ENCODE peak calls at places on chromosomes 1 and 21, in six cellular contexts. B is tibial artery; N is breast epithelium; D is CD8-positive, alpha-beta T cell; H is right cardiac atrium; U is right atrium auricular region. C is an unnamed sample. For H3K4me1, the result is how much of the 10 kb centered on the place peaks cover.

GRCh38 chr1:240001177-240001740 is 90.4 kb upstream of the FMN2 start:
- DNase-seq in N (no peak), U (no peak), H (no peak), D (no peak), B (no peak), C (no peak)

GRCh38 chr1:111604931-111605330 is 14.7 kb upstream of the RAP1A start:
- DNase-seq in U (no peak), H (no peak), N (no peak), D (no peak), B (no peak), C (no peak)

GRCh38 chr1:203147376-203147775 is 19.9 kb downstream of the ADORA1 start:
- DNase-seq in H (no peak), D (no peak), N (peak), B (no peak), U (no peak), C (no peak)

GRCh38 chr1:55720243-55720642 is 505.1 kb upstream of the USP24 start:
- DNase-seq in N (peak), U (no peak), D (no peak), H (peak), B (no peak), C (no peak)

GRCh38 chr21:44636209-44637017 is 743 bp upstream of the KRTAP10-10 start:
- DNase-seq in N (no peak), D (no peak), U (peak), H (no peak), B (no peak), C (no peak)

GRCh38 chr1:230204852-230205251 is 137.8 kb downstream of the GALNT2 start:
- DNase-seq in U (no peak), B (no peak), D (no peak), H (no peak), N (no peak), C (no peak)

GRCh38 chr1:112397051-112397471 is 1.0 kb downstream of the CTTNBP2NL start:
- DNase-seq in B (no peak), N (no peak), H (no peak), U (no peak), D (no peak), C (no peak)

GRCh38 chr1:4262665-4263064 is 362.6 kb upstream of the C1orf174 start:
- DNase-seq in D (no peak), B (no peak), U (no peak), H (no peak), N (no peak), C (no peak)

GRCh38 chr1:42335809-42336518 is 929 bp upstream of the FOXJ3 start:
- DNase-seq in H (no peak), N (no peak), D (no peak), U (peak), B (no peak), C (no peak)

GRCh38 chr1:68954841-68955240 is 458.0 kb upstream of the DEPDC1 start:
- DNase-seq in H (no peak), N (no peak), B (no peak), U (no peak), D (no peak), C (no peak)

GRCh38 chr1:192445849-192446489 is 129.2 kb downstream of the RGS21 start:
- DNase-seq in U (no peak), N (no peak), D (peak), H (no peak), B (no peak), C (peak)

GRCh38 chr1:156498447-156499193 is 2.0 kb downstream of the MEF2D start:
- DNase-seq in U (no peak), H (peak), D (no peak), B (peak), N (no peak), C (no peak)

GRCh38 chr1:185846672-185847440 is 112.7 kb downstream of the HMCN1 start:
- DNase-seq in N (no peak), D (no peak), H (no peak), U (no peak), B (no peak), C (no peak)

GRCh38 chr1:150925080-150925479 is 1.1 kb upstream of the SETDB1 start:
- DNase-seq in N (peak), H (peak), B (no peak), D (no peak), U (no peak), C (no peak)

GRCh38 chr1:159068877-159069276 is 7.7 kb downstream of the AIM2 start:
- DNase-seq in B (no peak), N (no peak), H (no peak), D (no peak), U (no peak), C (no peak)
- H3K4me1 ChIP-seq in B (under half), N (under half), H (under half), D (under half), U (under half), C (under half)

GRCh38 chr1:91653183-91653582 is 152.5 kb downstream of the CDC7 start:
- DNase-seq in B (no peak), N (no peak), D (no peak), U (no peak), H (no peak), C (no peak)

GRCh38 chr1:91655912-91656449 is 155.3 kb downstream of the CDC7 start:
- DNase-seq in N (no peak), D (no peak), H (no peak), B (no peak), U (no peak), C (no peak)

GRCh38 chr1:91650764-91651163 is 150.1 kb downstream of the CDC7 start:
- DNase-seq in N (peak), D (no peak), B (peak), H (peak), U (peak), C (peak)

GRCh38 chr1:91651243-91651642 is 150.6 kb downstream of the CDC7 start:
- DNase-seq in B (no peak), N (no peak), U (no peak), H (no peak), D (no peak), C (no peak)

GRCh38 chr1:91651671-91652071 is 151.0 kb downstream of the CDC7 start:
- DNase-seq in U (peak), N (no peak), D (no peak), H (peak), B (peak), C (no peak)
- H3K27ac ChIP-seq in U (peak), N (peak), D (no peak), H (peak), B (peak), C (peak)

DNA sequence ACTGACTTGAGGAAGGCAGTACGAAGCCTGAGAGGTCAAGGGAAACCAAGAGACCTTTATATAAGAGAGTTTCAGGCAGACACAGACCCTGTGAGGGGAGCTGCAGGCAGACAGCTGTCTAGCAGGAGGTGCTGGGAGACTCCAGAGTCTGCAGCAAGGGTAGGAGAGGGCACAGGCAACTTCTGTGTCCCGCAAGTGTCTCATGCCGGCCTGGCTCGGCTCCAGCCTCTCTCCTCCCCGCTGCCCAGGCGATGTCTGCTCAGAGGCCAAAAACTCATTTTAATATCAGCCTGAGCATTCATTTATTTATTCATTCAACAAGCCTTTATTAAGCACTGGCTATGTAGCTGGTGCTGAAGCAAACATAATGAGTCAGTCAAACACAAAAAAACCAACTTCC is 83.0 kb downstream of the KIRREL1 start:
- DNase-seq in D (no peak), B (no peak), U (no peak), N (no peak), H (peak), C (no peak)
- H3K4me1 ChIP-seq in D (under half), B (under half), U (under half), N (under half), H (under half), C (under half)

GRCh38 chr1:18942340-18942739 is 14.1 kb downstream of the IFFO2 start:
- DNase-seq in N (no peak), U (no peak), D (peak), H (peak), B (no peak), C (no peak)
- H3K27ac ChIP-seq in N (peak), U (peak), D (no peak), H (peak), B (peak), C (peak)

GRCh38 chr1:19456915-19457554 is 28.3 kb downstream of the CAPZB start:
- DNase-seq in U (no peak), D (no peak), N (no peak), B (no peak), H (peak), C (no peak)
- H3K4me1 ChIP-seq in U (under half), D (half or more), N (under half), B (half or more), H (under half), C (half or more)

DNA sequence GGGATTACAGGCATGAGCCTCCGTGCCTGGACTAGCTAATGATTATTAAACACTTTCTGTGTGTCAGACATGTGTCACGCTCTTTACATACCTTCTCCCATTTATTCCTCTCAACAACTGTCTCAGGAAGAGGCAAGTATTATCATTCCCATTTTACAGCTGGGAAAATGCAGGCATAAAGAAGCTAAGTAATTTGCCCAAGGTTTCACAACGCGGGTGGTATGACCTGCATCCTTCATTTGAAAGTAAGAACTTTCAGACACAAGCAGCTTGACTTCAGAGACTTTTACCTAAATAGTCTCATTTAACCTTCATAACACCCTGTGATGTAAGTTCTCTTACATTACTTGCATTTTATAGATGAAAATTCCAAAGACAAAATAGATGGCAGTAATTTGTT is 1.0 kb upstream of the ZSCAN20 start:
- DNase-seq in D (no peak), U (no peak), H (no peak), B (no peak), N (no peak), C (no peak)
- H3K27ac ChIP-seq in D (no peak), U (peak), H (no peak), B (peak), N (no peak), C (peak)

GRCh38 chr1:179105393-179105792 is 23.5 kb downstream of the TOR3A start:
- DNase-seq in B (no peak), U (no peak), H (no peak), N (no peak), D (no peak), C (no peak)
- H3K4me1 ChIP-seq in B (under half), U (under half), H (under half), N (under half), D (under half), C (under half)

DNA sequence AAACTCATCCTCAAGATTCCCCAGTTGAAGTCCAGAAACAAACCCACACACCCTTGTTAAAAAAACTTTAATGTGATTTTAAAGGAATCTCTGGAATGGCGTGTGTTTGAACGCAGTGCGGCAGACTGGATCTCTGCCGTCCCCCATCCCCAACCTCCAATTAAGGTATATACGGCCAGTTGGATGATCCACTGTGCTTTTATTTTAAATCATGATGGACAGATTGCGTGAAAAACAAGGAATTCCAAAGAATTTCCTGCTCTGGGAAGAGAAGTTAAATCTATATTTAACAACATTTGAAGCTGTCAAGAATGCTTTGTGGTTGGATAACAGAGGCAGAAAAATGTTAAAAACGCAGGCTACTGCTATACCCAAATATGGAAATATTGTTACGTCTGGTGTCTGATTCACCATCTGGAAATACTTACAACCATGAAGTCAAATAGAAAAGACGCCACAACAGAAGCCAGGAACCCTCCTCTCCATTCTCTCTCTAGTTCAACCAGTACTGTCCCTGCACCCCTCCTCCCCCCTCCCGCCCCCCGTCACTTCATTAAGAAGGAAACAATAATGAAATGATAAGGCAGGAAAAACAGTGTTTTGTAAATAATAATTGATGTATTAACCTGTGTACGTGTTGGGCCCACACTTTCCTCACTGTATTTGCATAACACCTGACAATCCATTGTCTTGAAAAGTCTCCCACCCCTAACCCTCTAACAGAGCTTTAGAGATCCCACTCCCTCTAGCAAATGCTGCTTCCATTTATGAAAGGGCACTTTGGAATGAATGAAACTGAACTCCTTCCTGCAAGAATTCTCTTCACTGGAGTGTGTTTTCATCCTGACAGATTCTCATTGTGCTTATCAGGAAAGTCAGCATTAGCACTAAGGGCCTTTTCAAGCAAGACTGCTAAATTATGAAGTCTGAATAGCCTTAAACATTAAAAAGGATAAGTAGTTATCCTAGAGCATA is 2.0 kb upstream of the CCN1 start:
- DNase-seq in D (no peak), H (no peak), N (peak), B (no peak), U (no peak), C (no peak)
- H3K27ac ChIP-seq in D (no peak), H (peak), N (peak), B (peak), U (peak), C (peak)

C was measured in ascending aorta.